ENCODE peak calls at places on chromosomes 3 and 15, in ten cellular contexts. One of them, this sample, is unnamed.

GRCh38 chr3:69072928-69073327 is 7.2 kb downstream of the UBA3 start:
- DNase-seq in cardiac fibroblast: no peak
- DNase-seq in psoas muscle: no peak
- DNase-seq in NB4: no peak
- DNase-seq in transverse colon: no peak
- DNase-seq in breast epithelium: no peak
- DNase-seq in body of pancreas: no peak
- DNase-seq in DND-41: no peak
- DNase-seq in Panc1: no peak
- DNase-seq in fibroblast of pulmonary artery: no peak
- DNase-seq in this sample: no peak

GRCh38 chr15:78195735-78196201 is 38.6 kb downstream of the ACSBG1 start:
- DNase-seq in cardiac fibroblast: no peak
- DNase-seq in psoas muscle: peak
- DNase-seq in NB4: peak
- DNase-seq in transverse colon: peak
- DNase-seq in breast epithelium: peak
- DNase-seq in body of pancreas: peak
- DNase-seq in DND-41: peak
- DNase-seq in Panc1: no peak
- DNase-seq in fibroblast of pulmonary artery: peak
- DNase-seq in this sample: peak

GRCh38 chr3:58269356-58269755 is 31.8 kb downstream of the ABHD6 start:
- DNase-seq in cardiac fibroblast: no peak
- DNase-seq in psoas muscle: no peak
- DNase-seq in NB4: no peak
- DNase-seq in transverse colon: no peak
- DNase-seq in breast epithelium: no peak
- DNase-seq in body of pancreas: no peak
- DNase-seq in DND-41: no peak
- DNase-seq in Panc1: no peak
- DNase-seq in fibroblast of pulmonary artery: no peak
- DNase-seq in this sample: no peak

GRCh38 chr3:14423197-14423743 is 20.9 kb downstream of the SLC6A6 start:
- DNase-seq in cardiac fibroblast: no peak
- DNase-seq in psoas muscle: no peak
- DNase-seq in NB4: no peak
- DNase-seq in transverse colon: peak
- DNase-seq in breast epithelium: peak
- DNase-seq in body of pancreas: peak
- DNase-seq in DND-41: no peak
- DNase-seq in Panc1: no peak
- DNase-seq in fibroblast of pulmonary artery: no peak
- DNase-seq in this sample: peak

GRCh38 chr3:52820741-52821140 is 9.7 kb downstream of the ITIH4 start:
- DNase-seq in cardiac fibroblast: peak
- DNase-seq in psoas muscle: no peak
- DNase-seq in NB4: peak
- DNase-seq in transverse colon: no peak
- DNase-seq in breast epithelium: no peak
- DNase-seq in body of pancreas: no peak
- DNase-seq in DND-41: peak
- DNase-seq in Panc1: no peak
- DNase-seq in fibroblast of pulmonary artery: peak
- DNase-seq in this sample: no peak

GRCh38 chr3:139319428-139320402 is 24.1 kb upstream of the MRPS22 start:
- DNase-seq in cardiac fibroblast: peak
- DNase-seq in psoas muscle: no peak
- DNase-seq in NB4: peak
- DNase-seq in transverse colon: no peak
- DNase-seq in breast epithelium: no peak
- DNase-seq in body of pancreas: no peak
- DNase-seq in DND-41: peak
- DNase-seq in Panc1: no peak
- DNase-seq in fibroblast of pulmonary artery: peak
- DNase-seq in this sample: no peak

GRCh38 chr3:47404955-47405790 is 24.4 kb downstream of the PTPN23 start:
- DNase-seq in cardiac fibroblast: peak
- DNase-seq in psoas muscle: no peak
- DNase-seq in NB4: no peak
- DNase-seq in transverse colon: no peak
- DNase-seq in breast epithelium: no peak
- DNase-seq in body of pancreas: no peak
- DNase-seq in DND-41: no peak
- DNase-seq in Panc1: no peak
- DNase-seq in fibroblast of pulmonary artery: peak
- DNase-seq in this sample: no peak

GRCh38 chr15:99407716-99408115 is 156.4 kb downstream of the LRRC28 start:
- DNase-seq in cardiac fibroblast: no peak
- DNase-seq in psoas muscle: no peak
- DNase-seq in NB4: no peak
- DNase-seq in transverse colon: no peak
- DNase-seq in breast epithelium: no peak
- DNase-seq in body of pancreas: no peak
- DNase-seq in DND-41: no peak
- DNase-seq in Panc1: no peak
- DNase-seq in fibroblast of pulmonary artery: no peak
- DNase-seq in this sample: no peak

GRCh38 chr15:29044506-29044905 is 158.7 kb downstream of the APBA2 start:
- DNase-seq in cardiac fibroblast: no peak
- DNase-seq in psoas muscle: no peak
- DNase-seq in NB4: no peak
- DNase-seq in transverse colon: no peak
- DNase-seq in breast epithelium: no peak
- DNase-seq in body of pancreas: no peak
- DNase-seq in DND-41: no peak
- DNase-seq in Panc1: no peak
- DNase-seq in fibroblast of pulmonary artery: no peak
- DNase-seq in this sample: no peak

GRCh38 chr3:36959821-36960220 is 15.0 kb upstream of the TRANK1 start:
- DNase-seq in cardiac fibroblast: no peak
- DNase-seq in psoas muscle: no peak
- DNase-seq in NB4: no peak
- DNase-seq in transverse colon: no peak
- DNase-seq in breast epithelium: no peak
- DNase-seq in body of pancreas: no peak
- DNase-seq in DND-41: no peak
- DNase-seq in Panc1: no peak
- DNase-seq in fibroblast of pulmonary artery: no peak
- DNase-seq in this sample: no peak

GRCh38 chr3:84724877-84725276 is 233.9 kb upstream of the CADM2 start:
- DNase-seq in cardiac fibroblast: peak
- DNase-seq in psoas muscle: no peak
- DNase-seq in NB4: peak
- DNase-seq in transverse colon: no peak
- DNase-seq in breast epithelium: no peak
- DNase-seq in body of pancreas: no peak
- DNase-seq in DND-41: no peak
- DNase-seq in Panc1: peak
- DNase-seq in fibroblast of pulmonary artery: peak
- DNase-seq in this sample: no peak

DNA sequence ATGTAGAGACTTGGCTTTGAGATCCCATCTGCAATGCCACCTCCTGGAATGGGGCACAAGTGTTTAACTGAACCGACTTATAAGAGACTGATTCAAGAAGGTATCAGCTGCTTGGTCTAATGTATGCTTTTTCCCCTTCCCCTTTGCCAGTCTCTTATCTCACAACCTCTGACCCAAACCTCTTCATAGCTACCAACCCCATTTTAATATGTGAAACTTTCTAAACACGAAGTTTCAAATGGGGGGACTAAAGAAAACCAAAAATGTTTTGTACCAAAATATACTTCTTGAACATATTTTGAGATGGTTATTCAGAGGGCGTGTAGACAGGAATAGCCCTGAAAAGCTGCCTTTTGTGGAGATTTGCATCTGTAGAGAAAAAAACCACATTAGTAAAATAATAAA is 73.1 kb downstream of the OXSM start:
- DNase-seq in cardiac fibroblast: no peak
- DNase-seq in psoas muscle: no peak
- DNase-seq in NB4: no peak
- DNase-seq in transverse colon: no peak
- DNase-seq in breast epithelium: no peak
- DNase-seq in body of pancreas: no peak
- DNase-seq in DND-41: no peak
- DNase-seq in Panc1: no peak
- DNase-seq in fibroblast of pulmonary artery: no peak
- DNase-seq in this sample: no peak
- TF ChIP-seq CTCF in cardiac fibroblast: no peak
- TF ChIP-seq CTCF in psoas muscle: no peak
- TF ChIP-seq CTCF in NB4: no peak
- TF ChIP-seq CTCF in transverse colon: no peak
- TF ChIP-seq CTCF in breast epithelium: no peak
- TF ChIP-seq CTCF in body of pancreas: no peak
- TF ChIP-seq CTCF in DND-41: no peak
- TF ChIP-seq CTCF in Panc1: no peak
- TF ChIP-seq CTCF in fibroblast of pulmonary artery: no peak
- TF ChIP-seq CTCF in this sample: no peak

DNA sequence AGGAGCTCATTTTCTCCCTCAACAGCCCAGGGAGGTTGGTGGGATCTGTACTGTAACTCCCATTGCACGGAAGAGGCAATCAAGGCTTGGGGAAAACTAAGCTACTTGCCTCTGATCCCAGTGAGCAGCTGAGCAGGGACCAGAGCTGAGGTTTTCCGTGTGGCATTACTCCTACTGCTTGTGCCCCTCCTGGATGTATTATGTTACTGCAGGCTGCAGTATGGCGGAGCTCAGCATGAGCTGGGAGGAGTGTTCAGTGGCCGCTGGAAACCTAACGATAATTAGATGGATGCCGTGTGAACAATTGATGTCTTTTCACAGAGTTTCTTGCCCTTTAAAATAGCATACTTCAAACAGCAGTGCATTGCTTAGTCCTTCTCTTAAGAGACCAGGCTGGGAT is 2.0 kb upstream of the TPRG1 start:
- DNase-seq in cardiac fibroblast: no peak
- DNase-seq in psoas muscle: no peak
- DNase-seq in NB4: no peak
- DNase-seq in transverse colon: no peak
- DNase-seq in breast epithelium: no peak
- DNase-seq in body of pancreas: no peak
- DNase-seq in DND-41: no peak
- DNase-seq in Panc1: no peak
- DNase-seq in fibroblast of pulmonary artery: no peak
- DNase-seq in this sample: no peak
- TF ChIP-seq CTCF in cardiac fibroblast: peak
- TF ChIP-seq CTCF in psoas muscle: no peak
- TF ChIP-seq CTCF in NB4: no peak
- TF ChIP-seq CTCF in transverse colon: no peak
- TF ChIP-seq CTCF in breast epithelium: no peak
- TF ChIP-seq CTCF in body of pancreas: no peak
- TF ChIP-seq CTCF in DND-41: no peak
- TF ChIP-seq CTCF in Panc1: peak
- TF ChIP-seq CTCF in fibroblast of pulmonary artery: no peak
- TF ChIP-seq CTCF in this sample: no peak

GRCh38 chr3:194661374-194661773 is 10.6 kb downstream of the LSG1 start:
- DNase-seq in cardiac fibroblast: peak
- DNase-seq in psoas muscle: no peak
- DNase-seq in NB4: no peak
- DNase-seq in transverse colon: no peak
- DNase-seq in breast epithelium: no peak
- DNase-seq in body of pancreas: no peak
- DNase-seq in DND-41: no peak
- DNase-seq in Panc1: no peak
- DNase-seq in fibroblast of pulmonary artery: peak
- DNase-seq in this sample: no peak

GRCh38 chr3:194661946-194662345 is 10.0 kb downstream of the LSG1 start:
- DNase-seq in cardiac fibroblast: no peak
- DNase-seq in psoas muscle: no peak
- DNase-seq in NB4: no peak
- DNase-seq in transverse colon: no peak
- DNase-seq in breast epithelium: no peak
- DNase-seq in body of pancreas: no peak
- DNase-seq in DND-41: no peak
- DNase-seq in Panc1: no peak
- DNase-seq in fibroblast of pulmonary artery: no peak
- DNase-seq in this sample: no peak

GRCh38 chr3:194667363-194667762 is 4.6 kb downstream of the LSG1 start:
- DNase-seq in cardiac fibroblast: peak
- DNase-seq in psoas muscle: no peak
- DNase-seq in NB4: no peak
- DNase-seq in transverse colon: no peak
- DNase-seq in breast epithelium: no peak
- DNase-seq in body of pancreas: no peak
- DNase-seq in DND-41: no peak
- DNase-seq in Panc1: no peak
- DNase-seq in fibroblast of pulmonary artery: peak
- DNase-seq in this sample: no peak

GRCh38 chr3:194659778-194660177 is 12.2 kb downstream of the LSG1 start:
- DNase-seq in cardiac fibroblast: no peak
- DNase-seq in psoas muscle: no peak
- DNase-seq in NB4: no peak
- DNase-seq in transverse colon: no peak
- DNase-seq in breast epithelium: no peak
- DNase-seq in body of pancreas: no peak
- DNase-seq in DND-41: no peak
- DNase-seq in Panc1: no peak
- DNase-seq in fibroblast of pulmonary artery: no peak
- DNase-seq in this sample: no peak

DNA sequence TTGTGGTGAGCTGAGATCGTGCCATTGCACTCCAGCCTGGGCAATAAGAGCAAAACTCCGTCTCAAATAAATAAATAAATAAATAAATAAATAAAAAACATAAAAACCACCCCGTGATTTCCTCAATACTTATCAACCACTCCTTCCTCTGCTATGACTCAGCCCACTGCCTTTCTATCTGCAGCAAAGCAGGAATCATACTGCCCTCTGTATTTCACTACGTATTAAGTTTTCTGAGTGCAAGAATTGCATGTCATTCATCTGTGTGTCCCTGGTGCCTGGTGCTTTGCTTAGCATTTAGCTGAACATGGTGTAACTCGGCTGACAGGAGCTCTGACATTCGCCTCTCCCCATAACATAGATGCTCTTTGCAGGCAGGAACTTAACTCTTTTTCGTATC is 7.1 kb downstream of the LSG1 start:
- DNase-seq in cardiac fibroblast: peak
- DNase-seq in psoas muscle: no peak
- DNase-seq in NB4: no peak
- DNase-seq in transverse colon: no peak
- DNase-seq in breast epithelium: no peak
- DNase-seq in body of pancreas: no peak
- DNase-seq in DND-41: no peak
- DNase-seq in Panc1: no peak
- DNase-seq in fibroblast of pulmonary artery: peak
- DNase-seq in this sample: no peak
- TF ChIP-seq CTCF in cardiac fibroblast: peak
- TF ChIP-seq CTCF in psoas muscle: no peak
- TF ChIP-seq CTCF in NB4: no peak
- TF ChIP-seq CTCF in transverse colon: no peak
- TF ChIP-seq CTCF in breast epithelium: no peak
- TF ChIP-seq CTCF in body of pancreas: no peak
- TF ChIP-seq CTCF in DND-41: no peak
- TF ChIP-seq CTCF in Panc1: no peak
- TF ChIP-seq CTCF in fibroblast of pulmonary artery: peak
- TF ChIP-seq CTCF in this sample: no peak

DNA sequence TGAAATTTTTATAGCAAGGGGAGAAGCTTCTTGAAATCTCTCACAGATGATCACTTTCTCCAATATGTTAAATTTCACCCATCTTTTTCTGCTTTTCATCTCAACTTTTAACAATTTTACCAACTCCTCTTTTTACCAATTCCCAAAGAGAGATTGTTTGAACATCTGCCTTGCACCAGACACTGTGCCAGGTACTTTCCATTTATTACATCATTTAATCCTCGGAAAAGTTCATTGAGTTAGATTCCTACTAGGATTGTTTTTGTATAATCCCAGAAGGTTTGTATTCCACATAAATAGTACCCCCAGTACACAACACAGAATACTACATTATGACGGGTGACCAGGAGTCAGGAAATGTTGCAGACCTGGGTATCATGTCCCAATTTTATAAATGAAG is 74.1 kb downstream of the ATP8B4 start:
- DNase-seq in cardiac fibroblast: no peak
- DNase-seq in psoas muscle: no peak
- DNase-seq in NB4: no peak
- DNase-seq in transverse colon: no peak
- DNase-seq in breast epithelium: no peak
- DNase-seq in body of pancreas: no peak
- DNase-seq in DND-41: no peak
- DNase-seq in Panc1: no peak
- DNase-seq in fibroblast of pulmonary artery: no peak
- DNase-seq in this sample: no peak
- TF ChIP-seq CTCF in cardiac fibroblast: no peak
- TF ChIP-seq CTCF in psoas muscle: no peak
- TF ChIP-seq CTCF in NB4: no peak
- TF ChIP-seq CTCF in transverse colon: no peak
- TF ChIP-seq CTCF in breast epithelium: no peak
- TF ChIP-seq CTCF in body of pancreas: no peak
- TF ChIP-seq CTCF in DND-41: no peak
- TF ChIP-seq CTCF in Panc1: no peak
- TF ChIP-seq CTCF in fibroblast of pulmonary artery: no peak
- TF ChIP-seq CTCF in this sample: no peak

This sample was measured in upper lobe of left lung.